ENCODE peak calls at places on chromosomes 11 and 22, in six cellular contexts. G is testis, Y is right lobe of liver, L is K562, F is breast epithelium, S is IMR-90. Q is an unnamed sample.
A peak's percentile ranks its signal among the peaks of the same experiment; 100 is the strongest.

GRCh38 chr22:23062616-23063538 is 7.4 kb upstream of the GNAZ start:
- DNase-seq in G (peak; percentile 9), Y (no peak), L (peak; percentile 48), F (peak; percentile 40), S (no peak), Q (peak; percentile 29)

GRCh38 chr11:43709689-43710088 is 29.2 kb downstream of the HSD17B12 start:
- DNase-seq in G (no peak), Y (no peak), L (no peak), F (no peak), S (no peak), Q (no peak)

GRCh38 chr11:132256621-132257227 is 886.3 kb downstream of the NTM start:
- DNase-seq in G (no peak), Y (no peak), L (no peak), F (no peak), S (no peak), Q (no peak)

GRCh38 chr11:1323779-1324178 is 14.3 kb upstream of the TOLLIP start:
- DNase-seq in G (no peak), Y (no peak), L (no peak), F (no peak), S (no peak), Q (no peak)

GRCh38 chr22:35648066-35649025 is at the start of gene APOL6:
- DNase-seq in G (peak; percentile 47), Y (no peak), L (no peak), F (no peak), S (peak; percentile 76), Q (peak; percentile 76)

GRCh38 chr22:37680191-37680851 is 4.9 kb downstream of the LGALS1 start:
- DNase-seq in G (no peak), Y (no peak), L (no peak), F (no peak), S (peak; percentile 23), Q (no peak)

GRCh38 chr11:131254254-131254653 is 116.2 kb upstream of the NTM start:
- DNase-seq in G (no peak), Y (no peak), L (no peak), F (no peak), S (no peak), Q (no peak)

GRCh38 chr22:28051091-28051786 is 132.2 kb upstream of the PITPNB start:
- DNase-seq in G (no peak), Y (no peak), L (no peak), F (no peak), S (no peak), Q (no peak)

GRCh38 chr11:96763244-96763643 is 373.4 kb downstream of the JRKL start:
- DNase-seq in G (no peak), Y (no peak), L (no peak), F (no peak), S (no peak), Q (no peak)

GRCh38 chr11:93686812-93687211 is 25.3 kb downstream of the CEP295 start:
- DNase-seq in G (no peak), Y (no peak), L (no peak), F (no peak), S (peak; percentile 58), Q (no peak)

GRCh38 chr22:46595545-46595944 is 24.6 kb upstream of the GRAMD4 start:
- DNase-seq in G (no peak), Y (no peak), L (no peak), F (no peak), S (no peak), Q (no peak)

GRCh38 chr11:68574308-68574707 is 110.0 kb upstream of the GAL start:
- DNase-seq in G (no peak), Y (no peak), L (no peak), F (no peak), S (peak; percentile 75), Q (no peak)

GRCh38 chr22:17733484-17733883 is 40.8 kb downstream of the BID start:
- DNase-seq in G (no peak), Y (no peak), L (no peak), F (no peak), S (peak; percentile 64), Q (no peak)

GRCh38 chr11:4495986-4496385 is 13.5 kb downstream of the OR52K1 start:
- DNase-seq in G (no peak), Y (no peak), L (no peak), F (no peak), S (no peak), Q (no peak)

GRCh38 chr11:26865703-26866102 is 128.2 kb upstream of the FIBIN start:
- DNase-seq in G (no peak), Y (no peak), L (no peak), F (no peak), S (no peak), Q (no peak)

GRCh38 chr11:75499423-75500305 is 26.1 kb downstream of the GDPD5 start:
- DNase-seq in G (peak; percentile 67), Y (no peak), L (no peak), F (no peak), S (peak; percentile 95), Q (no peak)

GRCh38 chr22:38298312-38299000 is 18.8 kb downstream of the CSNK1E start:
- DNase-seq in G (peak; percentile 37), Y (no peak), L (no peak), F (no peak), S (peak; percentile 88), Q (no peak)

GRCh38 chr22:33726294-33726711 is 194.0 kb downstream of the LARGE1 start:
- DNase-seq in G (no peak), Y (no peak), L (no peak), F (no peak), S (peak; percentile 85), Q (no peak)

GRCh38 chr22:46941958-46942815 is 179.7 kb downstream of the TBC1D22A start:
- DNase-seq in G (no peak), Y (no peak), L (no peak), F (no peak), S (peak; percentile 13), Q (no peak)

GRCh38 chr11:76293189-76293631 is 86.9 kb upstream of the WNT11 start:
- DNase-seq in G (no peak), Y (no peak), L (no peak), F (no peak), S (no peak), Q (no peak)

GRCh38 chr11:79273781-79274180 is 167.0 kb downstream of the TENM4 start:
- DNase-seq in G (no peak), Y (no peak), L (no peak), F (no peak), S (no peak), Q (no peak)

GRCh38 chr11:37858398-37858797 is 1260.4 kb upstream of the RAG2 start:
- DNase-seq in G (no peak), Y (no peak), L (no peak), F (no peak), S (no peak), Q (no peak)

GRCh38 chr11:27171391-27171790 is 130.8 kb downstream of the BBOX1 start:
- DNase-seq in G (no peak), Y (no peak), L (no peak), F (no peak), S (peak; percentile 20), Q (no peak)

GRCh38 chr22:30298005-30298701 is 8.8 kb upstream of the CASTOR1 start:
- DNase-seq in G (no peak), Y (no peak), L (no peak), F (peak; percentile 80), S (no peak), Q (no peak)

GRCh38 chr11:79244175-79244804 is 196.5 kb downstream of the TENM4 start:
- DNase-seq in G (no peak), Y (no peak), L (no peak), F (no peak), S (peak; percentile 97), Q (no peak)

GRCh38 chr11:125950696-125951645 is 5.1 kb downstream of the VSIG10L2 start:
- DNase-seq in G (peak; percentile 48), Y (no peak), L (no peak), F (peak; percentile 77), S (peak; percentile 58), Q (no peak)

GRCh38 chr11:689630-690029 is 5.4 kb downstream of the DEAF1 start:
- DNase-seq in G (no peak), Y (no peak), L (no peak), F (no peak), S (no peak), Q (no peak)

GRCh38 chr11:18650859-18651557 is 16.9 kb upstream of the SPTY2D1 start:
- DNase-seq in G (peak; percentile 84), Y (no peak), L (peak; percentile 60), F (no peak), S (peak; percentile 69), Q (peak; percentile 46)

GRCh38 chr11:72711141-72711540 is 36.9 kb upstream of the PDE2A start:
- DNase-seq in G (no peak), Y (no peak), L (no peak), F (no peak), S (no peak), Q (no peak)
- H3K36me3 ChIP-seq in G (no peaks in the 10 kb centered on the region), Y (peaks cover 8% of the 10 kb centered on the region), L (peaks cover 72% of the 10 kb centered on the region), F (no peaks in the 10 kb centered on the region), S (peaks cover 57% of the 10 kb centered on the region), Q (no peaks in the 10 kb centered on the region)

GRCh38 chr11:2804189-2804588 is 81.4 kb downstream of the CDKN1C start:
- DNase-seq in G (peak; percentile 6), Y (no peak), L (no peak), F (peak; percentile 25), S (no peak), Q (peak; percentile 22)

GRCh38 chr11:2804701-2805387 is 80.7 kb downstream of the CDKN1C start:
- DNase-seq in G (peak; percentile 12), Y (peak; percentile 48), L (no peak), F (peak; percentile 51), S (no peak), Q (peak; percentile 36)

GRCh38 chr11:2807276-2807681 is 78.3 kb downstream of the CDKN1C start:
- DNase-seq in G (peak; percentile 78), Y (peak; percentile 52), L (peak; percentile 34), F (peak; percentile 83), S (no peak), Q (peak; percentile 63)

GRCh38 chr11:2806351-2807058 is 79.1 kb downstream of the CDKN1C start:
- DNase-seq in G (peak; percentile 11), Y (peak; percentile 44), L (no peak), F (peak; percentile 51), S (no peak), Q (peak; percentile 41)

DNA sequence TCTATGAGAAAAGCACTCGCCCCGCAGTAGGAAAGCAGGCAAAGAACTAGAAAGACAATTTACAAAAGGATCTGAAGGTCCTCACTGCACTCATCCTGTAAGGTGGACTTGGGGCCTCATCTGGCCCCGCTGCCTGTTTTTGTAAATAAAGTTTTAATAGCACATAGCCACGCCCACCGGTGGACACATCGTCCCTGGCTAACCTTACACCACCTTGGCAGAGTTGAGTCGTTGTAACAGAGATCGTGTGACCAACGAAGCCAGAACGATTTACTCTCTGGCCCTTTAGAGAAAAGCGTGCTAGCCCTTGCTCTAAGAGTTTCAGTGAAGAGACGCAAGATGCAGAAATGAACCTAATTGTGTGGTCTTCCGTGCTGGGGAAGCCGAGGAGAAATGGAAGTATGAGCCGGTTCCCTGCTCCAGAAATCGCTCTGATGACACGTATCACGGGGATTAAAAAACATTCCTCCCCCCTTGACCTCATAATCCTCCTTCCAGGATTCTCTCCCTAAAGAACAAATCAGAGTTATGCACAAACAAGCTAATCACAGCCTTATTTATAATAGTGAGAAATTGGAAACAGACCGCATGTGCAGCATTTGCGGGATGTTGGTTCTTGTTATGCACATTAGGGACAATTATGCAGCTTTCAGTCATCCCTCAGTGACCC is 80.1 kb downstream of the CDKN1C start:
- DNase-seq in G (peak; percentile 14), Y (no peak), L (no peak), F (peak; percentile 41), S (no peak), Q (peak; percentile 42)
- H3K27ac ChIP-seq in G (no peak overlapping the region), Y (no peak overlapping the region), L (no peak overlapping the region), F (peak overlapping the region; percentile 83), S (no peak overlapping the region), Q (peak overlapping the region; percentile 59)

GRCh38 chr11:85664561-85665481 is at the start of gene CREBZF:
- DNase-seq in G (peak; percentile 96), Y (peak; percentile 95), L (peak; percentile 90), F (peak; percentile 93), S (peak; percentile 95), Q (peak; percentile 96)
- TF ChIP-seq POLR2A in G (peak; percentile 92), Y (peak; percentile 97), L (peak; percentile 93), F (peak; percentile 99), S (peak; percentile 94), Q (peak; percentile 96)

GRCh38 chr11:119046489-119046888 is 10.5 kb downstream of the HYOU1 start:
- DNase-seq in G (no peak), Y (no peak), L (no peak), F (no peak), S (no peak), Q (no peak)
- H3K36me3 ChIP-seq in G (no peaks in the 10 kb centered on the region), Y (peaks cover 23% of the 10 kb centered on the region), L (peaks cover 72% of the 10 kb centered on the region), F (peaks cover 11% of the 10 kb centered on the region), S (peaks cover 55% of the 10 kb centered on the region), Q (peaks cover 63% of the 10 kb centered on the region)

Q was measured in Peyer's patch.